ENCODE peak calls at places on chromosome 13, in four cellular contexts. F, M, Z and B are unnamed samples.

GRCh38 chr13:32471187-32471922 is 43.4 kb upstream of the N4BP2L1 start:
- DNase-seq in F (no peak), M (peak), Z (no peak), B (no peak)

GRCh38 chr13:44879452-44880058 is 109.7 kb downstream of the NUFIP1 start:
- DNase-seq in F (peak), M (peak), Z (no peak), B (peak)

GRCh38 chr13:71814806-71815205 is 52.2 kb downstream of the DACH1 start:
- DNase-seq in F (no peak), M (no peak), Z (no peak), B (no peak)

GRCh38 chr13:39049274-39049673 is 11.0 kb downstream of the NHLRC3 start:
- DNase-seq in F (no peak), M (no peak), Z (no peak), B (no peak)

GRCh38 chr13:95896302-95896701 is 156.9 kb downstream of the UGGT2 start:
- DNase-seq in F (no peak), M (peak), Z (no peak), B (no peak)

GRCh38 chr13:33145667-33146066 is 129.4 kb downstream of the KL start:
- DNase-seq in F (no peak), M (no peak), Z (no peak), B (no peak)

GRCh38 chr13:112875627-112876026 is 93.4 kb upstream of the MCF2L start:
- DNase-seq in F (no peak), M (no peak), Z (no peak), B (no peak)

GRCh38 chr13:108227651-108228272 is 9.6 kb downstream of the ABHD13 start:
- DNase-seq in F (peak), M (peak), Z (peak), B (no peak)

GRCh38 chr13:100523994-100524393 is 64.6 kb downstream of the GGACT start:
- DNase-seq in F (no peak), M (no peak), Z (no peak), B (no peak)

GRCh38 chr13:92510416-92510815 is 716.2 kb upstream of the GPC6 start:
- DNase-seq in F (no peak), M (peak), Z (no peak), B (no peak)

GRCh38 chr13:110347535-110348308 is 40.6 kb downstream of the COL4A2 start:
- DNase-seq in F (no peak), M (peak), Z (no peak), B (no peak)

GRCh38 chr13:110089815-110090214 is 217.1 kb downstream of the COL4A1 start:
- DNase-seq in F (no peak), M (no peak), Z (no peak), B (no peak)

GRCh38 chr13:27619093-27619705 is 1.1 kb downstream of the LNX2 start:
- DNase-seq in F (no peak), M (peak), Z (no peak), B (no peak)

GRCh38 chr13:110301083-110301482 is 5.9 kb downstream of the COL4A1 start:
- DNase-seq in F (no peak), M (no peak), Z (no peak), B (no peak)

GRCh38 chr13:109712187-109712601 is 74.2 kb downstream of the IRS2 start:
- DNase-seq in F (no peak), M (no peak), Z (no peak), B (no peak)

GRCh38 chr13:37014609-37015008 is 14.0 kb downstream of the EXOSC8 start:
- DNase-seq in F (no peak), M (no peak), Z (no peak), B (no peak)

GRCh38 chr13:27371932-27372331 is 52.5 kb upstream of the GTF3A start:
- DNase-seq in F (no peak), M (no peak), Z (no peak), B (no peak)

GRCh38 chr13:40362502-40362901 is 303.9 kb downstream of the FOXO1 start:
- DNase-seq in F (no peak), M (peak), Z (no peak), B (no peak)

GRCh38 chr13:114314074-114314912 is at the start of gene CHAMP1:
- DNase-seq in F (peak), M (peak), Z (peak), B (peak)

GRCh38 chr13:51688937-51689336 is 104.7 kb downstream of the WDFY2 start:
- DNase-seq in F (no peak), M (no peak), Z (no peak), B (no peak)

GRCh38 chr13:112688560-112689497 is 1.0 kb upstream of the ATP11A start:
- DNase-seq in F (no peak), M (no peak), Z (no peak), B (no peak)

GRCh38 chr13:99385161-99385560 is 78.0 kb upstream of the GPR183 start:
- DNase-seq in F (no peak), M (no peak), Z (no peak), B (no peak)

GRCh38 chr13:78603240-78603947 is at the start of gene POU4F1:
- DNase-seq in F (peak), M (no peak), Z (peak), B (peak)

GRCh38 chr13:32234914-32235313 is 80.2 kb downstream of the ZAR1L start:
- DNase-seq in F (no peak), M (no peak), Z (no peak), B (no peak)

GRCh38 chr13:76798037-76798436 is 88.2 kb downstream of the KCTD12 start:
- DNase-seq in F (no peak), M (no peak), Z (no peak), B (no peak)

GRCh38 chr13:38686635-38687245 is at the start of gene FREM2:
- DNase-seq in F (no peak), M (peak), Z (peak), B (peak)

GRCh38 chr13:34128661-34129060 is 310.7 kb downstream of the RFC3 start:
- DNase-seq in F (no peak), M (no peak), Z (no peak), B (no peak)

GRCh38 chr13:50783940-50784339 is 59.6 kb downstream of the DLEU7 start:
- DNase-seq in F (no peak), M (no peak), Z (no peak), B (no peak)

GRCh38 chr13:112977525-112977924 is 8.5 kb downstream of the MCF2L start:
- DNase-seq in F (no peak), M (no peak), Z (no peak), B (no peak)

GRCh38 chr13:24097064-24097463 is 63.5 kb upstream of the SPATA13 start:
- DNase-seq in F (no peak), M (peak), Z (no peak), B (no peak)

GRCh38 chr13:93304868-93305613 is 78.4 kb downstream of the GPC6 start:
- DNase-seq in F (no peak), M (no peak), Z (no peak), B (no peak)

GRCh38 chr13:23695711-23696512 is 125.7 kb downstream of the TNFRSF19 start:
- DNase-seq in F (peak), M (no peak), Z (no peak), B (peak)

GRCh38 chr13:103471896-103472295 is 405.7 kb upstream of the SLC10A2 start:
- DNase-seq in F (no peak), M (no peak), Z (no peak), B (no peak)

GRCh38 chr13:106033634-106034033 is 501.8 kb downstream of the EFNB2 start:
- DNase-seq in F (no peak), M (peak), Z (no peak), B (no peak)

GRCh38 chr13:106036870-106037269 is 498.6 kb downstream of the EFNB2 start:
- DNase-seq in F (no peak), M (no peak), Z (no peak), B (no peak)

GRCh38 chr13:106034201-106034600 is 501.3 kb downstream of the EFNB2 start:
- DNase-seq in F (no peak), M (no peak), Z (no peak), B (no peak)

GRCh38 chr13:106041445-106041844 is 494.0 kb downstream of the EFNB2 start:
- DNase-seq in F (no peak), M (no peak), Z (no peak), B (no peak)

GRCh38 chr13:106038752-106039151 is 496.7 kb downstream of the EFNB2 start:
- DNase-seq in F (no peak), M (peak), Z (no peak), B (no peak)
- TF ChIP-seq CTCF in F (no peak), M (no peak), Z (no peak), B (no peak)

DNA sequence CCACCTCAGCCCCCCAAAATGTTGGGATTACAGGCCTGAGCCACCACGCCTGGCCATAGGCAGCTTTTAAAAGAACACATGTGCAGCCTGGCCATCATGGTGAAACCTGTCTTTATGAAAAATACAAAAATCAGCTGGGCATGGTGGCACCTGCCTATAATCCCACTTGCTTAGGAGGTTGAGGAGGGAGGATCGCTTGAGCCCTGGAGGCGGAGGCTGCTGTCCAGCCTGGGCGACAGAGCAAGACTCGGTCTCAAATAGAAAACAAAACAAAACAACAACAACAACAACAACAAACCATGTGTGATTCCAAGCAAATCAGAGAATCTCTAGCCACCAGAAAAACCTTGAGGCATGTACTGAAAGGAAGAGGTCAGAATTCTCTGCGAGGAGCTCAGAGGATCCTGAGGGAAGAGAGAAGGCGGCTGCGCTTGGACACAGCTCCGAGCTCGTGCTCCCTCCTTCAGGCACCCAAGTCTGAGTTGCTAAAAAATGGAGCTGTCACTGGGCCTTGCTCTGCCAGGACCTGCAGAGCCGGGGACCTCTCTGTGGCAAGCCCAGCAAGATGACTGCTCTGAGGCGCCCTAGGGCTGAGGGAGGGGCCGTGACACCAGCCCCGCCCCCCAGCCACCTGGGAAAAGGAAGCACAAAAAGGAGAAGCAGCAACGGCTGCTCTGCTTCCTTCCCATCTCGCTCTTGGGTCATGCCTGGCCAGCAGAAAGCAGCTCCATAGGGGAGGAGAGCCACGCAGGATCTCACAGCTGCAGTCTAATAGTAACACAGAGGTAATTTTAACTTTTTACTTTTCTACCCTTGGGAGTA is at the start of gene ARL11:
- DNase-seq in F (peak), M (no peak), Z (peak), B (peak)
- TF ChIP-seq CTCF in F (no peak), M (no peak), Z (no peak), B (no peak)

GRCh38 chr13:85828094-85828684 is 29.0 kb upstream of the SLITRK6 start:
- DNase-seq in F (peak), M (peak), Z (no peak), B (peak)
- TF ChIP-seq CTCF in F (peak), M (peak), Z (peak), B (peak)

GRCh38 chr13:47592256-47592655 is 408.8 kb downstream of the SUCLA2 start:
- DNase-seq in F (no peak), M (no peak), Z (no peak), B (no peak)

DNA sequence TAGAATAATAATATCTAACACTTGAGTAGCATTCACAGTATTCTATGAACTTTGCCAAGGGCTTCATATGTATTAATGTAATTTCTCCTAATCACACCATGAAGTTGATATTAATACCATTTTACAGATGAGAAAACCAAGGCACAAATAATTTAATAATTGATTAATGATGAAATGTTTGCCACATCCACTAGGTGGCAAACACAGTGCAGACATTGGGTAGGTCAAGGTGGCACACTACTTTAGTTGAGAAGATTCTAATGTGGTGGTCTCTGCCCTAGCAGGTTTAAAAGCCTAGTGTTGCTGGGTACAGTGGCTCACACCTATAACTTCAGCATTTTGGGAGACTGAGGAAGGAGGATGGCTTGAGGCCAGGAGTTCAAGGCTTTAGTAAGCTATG is 412.4 kb downstream of the SUCLA2 start:
- DNase-seq in F (no peak), M (no peak), Z (no peak), B (no peak)
- TF ChIP-seq CTCF in F (no peak), M (peak), Z (peak), B (no peak)

DNA sequence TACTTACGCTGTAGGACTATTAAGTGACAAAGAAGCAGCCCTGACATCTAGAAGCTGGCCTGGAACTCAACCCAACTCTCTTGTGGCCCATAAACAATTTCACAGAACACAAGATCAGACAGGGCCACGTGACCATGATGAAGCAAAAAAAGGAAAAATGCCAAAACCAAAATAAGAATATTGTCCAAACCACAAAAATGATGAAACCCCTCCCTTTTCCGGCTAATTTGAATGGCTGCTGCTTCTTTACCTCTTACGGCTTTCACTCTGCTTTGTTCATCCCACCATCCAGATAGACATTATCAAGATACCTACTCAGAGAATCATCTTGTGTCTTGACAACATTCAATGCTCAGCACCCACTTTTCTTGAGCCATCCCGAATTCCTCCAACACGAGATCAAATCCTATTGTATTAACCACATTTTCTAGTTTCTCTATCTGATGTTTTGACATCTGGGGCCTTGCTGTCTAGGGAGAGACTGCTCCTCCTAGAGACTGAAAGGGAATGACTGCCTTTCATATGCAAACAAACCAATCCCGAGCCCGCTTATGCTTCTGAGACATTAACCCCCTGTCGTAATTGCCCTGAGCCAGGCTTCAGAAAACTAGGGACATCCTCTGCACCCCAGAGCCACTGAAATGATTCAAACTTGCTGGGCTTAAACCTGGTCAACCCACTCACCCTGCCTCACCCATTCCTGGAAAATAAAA is 186.3 kb downstream of the TDRD3 start:
- DNase-seq in F (no peak), M (peak), Z (no peak), B (no peak)
- TF ChIP-seq CTCF in F (no peak), M (peak), Z (no peak), B (no peak)

GRCh38 chr13:49220035-49220855 is at the start of gene MLNR:
- DNase-seq in F (peak), M (no peak), Z (peak), B (peak)
- TF ChIP-seq CTCF in F (no peak), M (no peak), Z (peak), B (no peak)